ENCODE peak calls at places on chromosomes 3 and 15, in seven cellular contexts. U is activated naive CD4-positive, alpha-beta T cell treated with anti-CD3 and anti-CD28 coated beads, Interleukin-2, amount 50 U/mL, for 16 hours; D is GM20000; V is stimulated activated CD4-positive, alpha-beta T cell treated with anti-CD3 and anti-CD28 coated beads, Interleukin-2, amount 100 ng/mL, for 48 hours; Q is NCI-H2081; O is T-helper 9 cell; B is stimulated activated CD8-positive, alpha-beta memory T cell treated with anti-CD3 and anti-CD28 coated beads, Interleukin-2, amount 100 ng/mL, for 1 hour. P is an unnamed sample.

GRCh38 chr15:20645956-20646355 is 104.4 kb upstream of the GOLGA6L6 start:
- DNase-seq in D (peak; percentile 39), V (no peak), U (no peak), O (no peak), Q (no peak), B (no peak), P (no peak)

GRCh38 chr3:54888873-54889272 is 39.0 kb downstream of the LRTM1 start:
- DNase-seq in B (no peak), O (no peak), U (no peak), D (no peak), Q (no peak), V (no peak), P (peak; percentile 85)

GRCh38 chr15:50059883-50060282 is 59.1 kb downstream of the ATP8B4 start:
- DNase-seq in Q (no peak), U (no peak), B (no peak), O (no peak), V (no peak), D (no peak), P (no peak)

GRCh38 chr3:123155471-123156011 is 46.2 kb upstream of the SEC22A start:
- DNase-seq in O (no peak), B (no peak), Q (no peak), D (no peak), U (no peak), V (no peak), P (no peak)

GRCh38 chr3:50390523-50391177 is 31.3 kb upstream of the TMEM115 start:
- DNase-seq in U (no peak), D (no peak), O (no peak), Q (no peak), B (no peak), V (no peak), P (peak; percentile 5)

GRCh38 chr3:181723064-181723463 is 11.3 kb downstream of the SOX2 start:
- DNase-seq in V (no peak), Q (no peak), O (no peak), B (no peak), U (no peak), D (no peak), P (no peak)

GRCh38 chr15:74136584-74137543 is 6.5 kb downstream of the ISLR2 start:
- DNase-seq in B (no peak), V (no peak), Q (no peak), O (no peak), D (peak; percentile 36), U (no peak), P (no peak)

GRCh38 chr15:70318996-70319465 is 221.3 kb upstream of the TLE3 start:
- DNase-seq in U (no peak), D (no peak), O (no peak), Q (no peak), V (no peak), B (no peak), P (peak; percentile 88)

GRCh38 chr15:57920916-57921315 is 144.6 kb downstream of the ALDH1A2 start:
- DNase-seq in Q (no peak), V (no peak), U (no peak), O (no peak), B (no peak), D (no peak), P (no peak)

GRCh38 chr3:13072239-13073041 is 789 bp downstream of the IQSEC1 start:
- DNase-seq in O (no peak), U (no peak), B (no peak), D (peak; percentile 74), Q (no peak), V (no peak), P (no peak)

GRCh38 chr3:190038050-190038631 is 82.6 kb downstream of the P3H2 start:
- DNase-seq in D (no peak), V (no peak), B (no peak), O (no peak), U (no peak), Q (no peak), P (peak; percentile 53)

GRCh38 chr3:51717446-51717845 is 10.6 kb downstream of the GRM2 start:
- DNase-seq in O (no peak), B (no peak), V (no peak), U (no peak), D (no peak), Q (no peak), P (no peak)

GRCh38 chr15:90594297-90594696 is 64.6 kb downstream of the CRTC3 start:
- DNase-seq in Q (peak; percentile 74), D (no peak), V (peak; percentile 69), O (peak; percentile 60), U (peak; percentile 82), B (peak; percentile 71), P (no peak)

GRCh38 chr3:119310052-119310451 is 15.9 kb downstream of the ARHGAP31 start:
- DNase-seq in U (no peak), D (no peak), O (no peak), V (no peak), B (no peak), Q (no peak), P (peak; percentile 98)